ENCODE peak calls at places on chromosomes 4 and X, in five cellular contexts. B is tibial artery, Q is OCI-LY7, M is ovary, N is left kidney. H is an unnamed sample.

GRCh38 chr4:122525865-122526264 is 69.3 kb upstream of the IL2 start:
- DNase-seq in N (no peak), M (no peak), B (no peak), Q (no peak), H (no peak)

GRCh38 chrX:19794690-19795089 is 92.7 kb downstream of the SH3KBP1 start:
- DNase-seq in Q (no peak), N (no peak), M (no peak), B (no peak), H (no peak)

GRCh38 chr4:14700083-14700482 is 302.2 kb upstream of the CPEB2 start:
- DNase-seq in B (no peak), Q (no peak), M (no peak), N (no peak), H (no peak)

GRCh38 chr4:107034982-107035710 is 967 bp downstream of the DKK2 start:
- DNase-seq in B (peak), N (peak), M (peak), Q (no peak), H (no peak)

GRCh38 chr4:179596621-179597020 is 2154.4 kb upstream of the AGA start:
- DNase-seq in B (no peak), M (no peak), N (peak), Q (no peak), H (no peak)

GRCh38 chr4:168656055-168656660 is 159.3 kb downstream of the PALLD start:
- DNase-seq in M (no peak), B (no peak), Q (no peak), N (no peak), H (no peak)

GRCh38 chr4:154709550-154709949 is 34.2 kb upstream of the LRAT start:
- DNase-seq in Q (no peak), B (no peak), N (no peak), M (no peak), H (no peak)

GRCh38 chrX:129227376-129227775 is 295.9 kb downstream of the SMARCA1 start:
- DNase-seq in Q (no peak), N (peak), M (no peak), B (no peak), H (no peak)

GRCh38 chr4:145879598-145879997 is 59.0 kb downstream of the ZNF827 start:
- DNase-seq in N (no peak), Q (no peak), B (peak), M (no peak), H (no peak)

GRCh38 chr4:151091047-151091446 is 8.4 kb upstream of the RPS3A start:
- DNase-seq in Q (no peak), N (no peak), B (no peak), M (no peak), H (no peak)

GRCh38 chrX:119376312-119376711 is 22.8 kb upstream of the SLC25A43 start:
- DNase-seq in Q (no peak), M (no peak), N (no peak), B (no peak), H (no peak)

GRCh38 chr4:11312389-11312788 is 116.3 kb downstream of the HS3ST1 start:
- DNase-seq in N (no peak), B (peak), M (no peak), Q (no peak), H (no peak)

H was measured in KG1.